ENCODE peak calls at places on chromosomes 12 and 14, in four cellular contexts. T, N, M and J are unnamed samples.

GRCh38 chr12:79016181-79016580 is 151.6 kb downstream of the SYT1 start:
- DNase-seq in T (no peak), N (no peak), M (no peak), J (no peak)

GRCh38 chr14:26175659-26176058 is 422.2 kb downstream of the NOVA1 start:
- DNase-seq in T (no peak), N (no peak), M (no peak), J (no peak)

GRCh38 chr12:114185036-114185435 is 218.9 kb upstream of the RBM19 start:
- DNase-seq in T (no peak), N (no peak), M (no peak), J (no peak)

GRCh38 chr14:65551019-65551643 is 138.6 kb downstream of the FUT8 start:
- DNase-seq in T (no peak), N (no peak), M (no peak), J (no peak)

GRCh38 chr14:75277000-75277795 is 1.4 kb upstream of the FOS start:
- DNase-seq in T (no peak), N (peak; percentile 86), M (peak; percentile 90), J (peak; percentile 85)

GRCh38 chr14:94485944-94486841 is 10.2 kb upstream of the SERPINA9 start:
- DNase-seq in T (peak; percentile 22), N (peak; percentile 67), M (peak; percentile 37), J (peak; percentile 29)

GRCh38 chr12:53352331-53353258 is 16.4 kb upstream of the SP7 start:
- DNase-seq in T (peak; percentile 86), N (peak; percentile 71), M (peak; percentile 93), J (peak; percentile 93)

GRCh38 chr12:120970310-120970709 is 8.0 kb upstream of the HNF1A start:
- DNase-seq in T (no peak), N (no peak), M (no peak), J (no peak)

GRCh38 chr14:100051103-100051502 is 14.1 kb upstream of the EVL start:
- DNase-seq in T (no peak), N (no peak), M (no peak), J (no peak)

GRCh38 chr12:5456906-5457305 is 25.0 kb downstream of the NTF3 start:
- DNase-seq in T (no peak), N (no peak), M (no peak), J (peak; percentile 8)

GRCh38 chr12:67077617-67078016 is 191.5 kb upstream of the CAND1 start:
- DNase-seq in T (no peak), N (no peak), M (no peak), J (no peak)

GRCh38 chr12:4421590-4422031 is 24.0 kb downstream of the FGF6 start:
- DNase-seq in T (peak; percentile 27), N (peak; percentile 65), M (peak; percentile 41), J (peak; percentile 68)

GRCh38 chr12:96414637-96415036 is 14.4 kb upstream of the CDK17 start:
- DNase-seq in T (no peak), N (no peak), M (no peak), J (no peak)

GRCh38 chr12:1575287-1575798 is 19.0 kb downstream of the FBXL14 start:
- DNase-seq in T (no peak), N (no peak), M (no peak), J (no peak)

GRCh38 chr12:103836345-103836744 is 4.7 kb downstream of the NT5DC3 start:
- DNase-seq in T (no peak), N (no peak), M (no peak), J (no peak)

GRCh38 chr12:32025906-32026305 is 66.7 kb downstream of the RESF1 start:
- DNase-seq in T (no peak), N (no peak), M (no peak), J (no peak)

GRCh38 chr12:122834229-122834920 is 882 bp upstream of the HIP1R start:
- DNase-seq in T (peak; percentile 35), N (no peak), M (peak; percentile 79), J (peak; percentile 36)

GRCh38 chr12:50127546-50127945 is 15.5 kb downstream of the COX14 start:
- DNase-seq in T (no peak), N (no peak), M (no peak), J (no peak)

GRCh38 chr14:29554335-29554734 is 373.3 kb downstream of the PRKD1 start:
- DNase-seq in T (no peak), N (no peak), M (no peak), J (no peak)

GRCh38 chr14:74413622-74414021 is 12.4 kb downstream of the SYNDIG1L start:
- DNase-seq in T (no peak), N (no peak), M (no peak), J (no peak)

GRCh38 chr14:67487937-67488893 is at the start of gene TMEM229B:
- DNase-seq in T (no peak), N (no peak), M (no peak), J (peak; percentile 90)

GRCh38 chr12:62860501-62861156 is 74.3 kb downstream of the PPM1H start:
- DNase-seq in T (no peak), N (no peak), M (no peak), J (no peak)

GRCh38 chr12:25825494-25825893 is 133.0 kb upstream of the RASSF8 start:
- DNase-seq in T (no peak), N (no peak), M (no peak), J (no peak)

GRCh38 chr12:124939428-124940142 is 25.1 kb upstream of the UBC start:
- DNase-seq in T (peak; percentile 95), N (peak; percentile 76), M (peak; percentile 97), J (peak; percentile 99)

GRCh38 chr12:124938066-124938465 is 23.6 kb upstream of the UBC start:
- DNase-seq in T (no peak), N (no peak), M (no peak), J (no peak)

GRCh38 chr12:124940393-124941169 is 26.1 kb upstream of the UBC start:
- DNase-seq in T (peak; percentile 86), N (peak; percentile 82), M (peak; percentile 96), J (peak; percentile 97)

GRCh38 chr12:124940143-124940392 is 25.6 kb upstream of the UBC start:
- DNase-seq in T (no peak), N (no peak), M (no peak), J (no peak)

DNA sequence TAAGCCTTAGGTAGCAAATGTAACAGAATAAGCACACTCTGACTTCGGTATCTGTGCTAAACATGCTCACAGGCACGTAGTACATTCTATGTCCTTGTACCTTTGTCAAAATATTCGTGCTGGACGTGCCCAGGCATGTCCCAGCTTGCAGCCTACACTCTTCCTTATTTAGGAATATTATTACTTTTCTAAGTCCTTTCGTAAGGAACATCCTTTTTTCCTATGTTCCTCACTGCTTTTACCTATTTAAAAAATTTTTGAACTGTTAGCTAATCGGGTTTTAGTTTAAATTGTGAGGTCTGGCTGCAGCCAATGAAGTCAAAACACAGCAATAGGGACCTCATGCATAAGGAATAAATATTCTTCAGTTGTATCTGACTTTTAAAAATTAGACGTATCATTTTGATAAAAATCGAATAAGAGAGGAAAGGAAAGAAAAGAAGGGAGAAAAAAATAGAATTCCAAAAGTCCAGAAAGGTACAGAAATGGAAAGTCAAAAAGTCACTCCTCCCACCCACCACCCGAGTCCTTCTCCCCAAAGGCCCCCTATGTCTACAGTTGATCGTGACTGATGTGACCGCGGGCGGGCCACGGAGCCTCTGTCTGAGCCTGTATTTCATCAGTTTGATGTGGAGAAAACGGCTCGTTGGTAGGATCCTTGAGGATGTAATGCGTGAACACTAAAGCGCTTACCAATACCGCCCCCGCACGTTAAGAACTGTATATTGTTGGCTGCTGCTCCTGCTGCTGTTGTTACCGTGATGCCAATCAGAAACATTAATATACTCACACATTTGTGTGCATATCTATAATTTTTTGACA is 24.4 kb upstream of the UBC start:
- DNase-seq in T (peak; percentile 79), N (peak; percentile 39), M (peak; percentile 97), J (no peak)
- TF ChIP-seq POLR2A in T (no peak), N (no peak), M (peak; percentile 31), J (no peak)

GRCh38 chr14:23301969-23302289 is 730 bp downstream of the PPP1R3E start:
- DNase-seq in T (no peak), N (no peak), M (no peak), J (no peak)

GRCh38 chr14:23302290-23303225 is at the start of gene PPP1R3E:
- DNase-seq in T (no peak), N (peak; percentile 65), M (peak; percentile 74), J (peak; percentile 80)

GRCh38 chr14:23300687-23301223 is 1.9 kb downstream of the PPP1R3E start:
- DNase-seq in T (no peak), N (no peak), M (no peak), J (peak; percentile 14)

GRCh38 chr14:23299986-23300686 is 2.5 kb downstream of the PPP1R3E start:
- DNase-seq in T (no peak), N (no peak), M (no peak), J (peak; percentile 21)

DNA sequence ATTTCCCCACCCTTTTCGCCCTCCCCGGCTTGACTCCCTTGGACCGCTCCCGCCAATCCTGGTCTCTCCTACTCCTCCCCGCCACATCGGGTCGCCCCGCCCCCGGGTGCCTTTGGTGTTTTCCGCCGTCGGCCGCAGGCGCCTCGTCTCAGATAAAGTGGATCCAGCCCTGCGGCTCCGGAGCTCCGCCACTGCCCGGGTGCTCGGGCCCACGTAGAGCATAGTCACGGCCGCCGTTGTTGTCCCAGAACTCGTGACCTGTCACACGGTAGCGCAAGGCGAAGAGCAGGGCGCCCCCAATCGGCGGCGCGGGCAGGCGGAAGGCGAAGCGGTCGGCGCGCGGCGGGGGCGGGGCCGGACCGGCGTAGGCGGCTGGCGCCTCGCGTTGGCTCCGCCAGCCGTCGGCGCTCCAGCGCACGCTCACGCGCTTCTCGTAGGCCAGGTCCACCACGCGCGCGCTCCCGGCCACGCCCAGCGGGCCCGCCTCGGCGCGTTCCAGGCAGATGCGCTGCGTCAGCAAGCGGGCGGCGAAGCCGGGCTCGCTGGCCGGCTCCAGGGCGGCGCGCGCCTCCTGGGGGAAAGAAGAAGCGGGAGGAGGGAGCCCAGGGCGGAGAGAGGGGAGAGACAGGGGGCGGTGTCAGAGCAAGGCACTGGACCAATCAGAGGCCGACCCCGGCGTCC is 1.2 kb downstream of the PPP1R3E start:
- DNase-seq in T (peak; percentile 95), N (peak; percentile 95), M (peak; percentile 97), J (peak; percentile 98)
- TF ChIP-seq MAX in T (no peak), N (peak; percentile 95), M (no peak), J (peak; percentile 87)

GRCh38 chr12:52147367-52147972 is 44.3 kb downstream of the KRT80 start:
- DNase-seq in T (peak; percentile 99), N (peak; percentile 77), M (peak; percentile 100), J (peak; percentile 69)
- H3K4me3 ChIP-seq in T (peak overlapping the region; percentile 55), N (no peak overlapping the region), M (no peak overlapping the region), J (no peak overlapping the region)

DNA sequence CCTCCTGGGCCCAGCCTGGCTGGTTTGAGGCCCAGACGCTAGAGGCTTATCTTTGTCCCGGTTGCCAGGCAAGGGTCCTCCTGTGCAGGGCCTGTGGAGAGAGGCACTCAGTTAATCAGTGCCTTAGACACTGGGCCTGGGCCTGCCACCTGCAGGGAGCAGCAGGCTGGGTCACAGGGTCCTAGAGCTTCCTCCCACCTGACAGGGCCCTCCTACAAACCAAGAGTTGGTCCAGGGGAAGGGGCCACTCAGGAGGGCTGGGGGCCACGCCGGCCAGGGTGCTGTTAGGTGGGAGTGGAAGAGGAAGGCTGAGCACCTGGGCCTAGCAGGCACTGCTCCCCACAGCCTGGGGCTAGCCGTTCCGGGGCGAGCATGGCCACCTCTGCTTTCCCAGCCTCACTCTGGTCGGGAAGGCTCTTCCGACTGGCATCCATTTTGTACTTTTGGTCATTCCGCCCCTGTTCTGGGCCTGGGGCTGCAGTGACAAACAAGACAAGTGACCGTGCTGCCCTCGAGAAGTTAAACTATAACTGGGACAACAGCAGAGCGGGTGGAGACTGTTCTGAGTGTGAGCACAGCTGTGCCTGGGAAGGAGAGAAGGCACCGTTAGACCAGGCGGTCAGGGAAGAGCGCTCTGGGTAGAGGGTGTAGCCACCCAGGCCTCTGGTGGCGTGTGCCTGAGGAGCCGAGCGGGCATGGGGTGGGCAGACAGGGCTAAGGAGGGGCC is 27.2 kb downstream of the FBRSL1 start:
- DNase-seq in T (no peak), N (no peak), M (no peak), J (no peak)
- TF ChIP-seq POLR2A in T (no peak), N (no peak), M (no peak), J (no peak)

GRCh38 chr12:76768566-76768965 is 4.7 kb downstream of the ZDHHC17 start:
- DNase-seq in T (no peak), N (no peak), M (no peak), J (peak; percentile 47)
- TF ChIP-seq MAX in T (no peak), N (no peak), M (no peak), J (no peak)

GRCh38 chr12:47812797-47813490 is 6.8 kb downstream of the HDAC7 start:
- DNase-seq in T (no peak), N (peak; percentile 86), M (peak; percentile 74), J (peak; percentile 99)
- H3K4me3 ChIP-seq in T (peak overlapping the region; percentile 59), N (peak overlapping the region; percentile 45), M (peak overlapping the region; percentile 37), J (peak overlapping the region; percentile 60)